ENCODE peak calls at places on chromosome X, in ten cellular contexts. J is fibroblast of mammary gland; O is AG10803; V is EL; Q is GM23248; H is K562; D is KBM-7; A is stimulated activated CD4-positive, alpha-beta T cell treated with anti-CD3 and anti-CD28 coated beads, Interleukin-15, amount 100 ng/mL, for 1 hour; C is SJSA1; L is HuH-7. X is an unnamed sample.

GRCh38 chrX:66504481-66504880 is 134.4 kb downstream of the EDA2R start:
- DNase-seq in J (no peak), O (no peak), V (no peak), Q (no peak), H (no peak), D (no peak), A (no peak), C (no peak), L (no peak), X (no peak)

GRCh38 chrX:45714864-45715263 is 514.2 kb upstream of the DIPK2B start:
- DNase-seq in J (peak; percentile 77), O (peak; percentile 71), V (peak; percentile 79), Q (peak; percentile 79), H (no peak), D (peak; percentile 57), A (no peak), C (no peak), L (no peak), X (no peak)

GRCh38 chrX:69718102-69718501 is 102.2 kb downstream of the EDA start:
- DNase-seq in J (no peak), O (no peak), V (no peak), Q (no peak), H (no peak), D (no peak), A (no peak), C (no peak), L (no peak), X (no peak)

GRCh38 chrX:123803331-123803983 is 56.4 kb upstream of the XIAP start:
- DNase-seq in J (peak; percentile 83), O (peak; percentile 69), V (peak; percentile 59), Q (peak; percentile 78), H (peak; percentile 75), D (peak; percentile 90), A (no peak), C (peak; percentile 52), L (peak; percentile 31), X (peak; percentile 81)

GRCh38 chrX:42948723-42949122 is 170.8 kb upstream of the PPP1R2C start:
- DNase-seq in J (no peak), O (no peak), V (no peak), Q (no peak), H (no peak), D (no peak), A (no peak), C (no peak), L (no peak), X (no peak)

GRCh38 chrX:11965436-11965835 is 172.8 kb upstream of the FRMPD4 start:
- DNase-seq in J (no peak), O (no peak), V (no peak), Q (no peak), H (no peak), D (no peak), A (no peak), C (no peak), L (no peak), X (no peak)

GRCh38 chrX:154375156-154375504 is 696 bp upstream of the FLNA start:
- DNase-seq in J (no peak), O (no peak), V (no peak), Q (no peak), H (no peak), D (no peak), A (no peak), C (no peak), L (no peak), X (no peak)

GRCh38 chrX:78548012-78548411 is 111.1 kb downstream of the RTL3 start:
- DNase-seq in J (peak; percentile 85), O (no peak), V (peak; percentile 41), Q (peak; percentile 71), H (no peak), D (no peak), A (no peak), C (peak; percentile 18), L (no peak), X (no peak)

GRCh38 chrX:13101439-13102139 is 57.2 kb upstream of the FAM9C start:
- DNase-seq in J (peak; percentile 96), O (peak; percentile 85), V (peak; percentile 81), Q (peak; percentile 90), H (peak; percentile 59), D (peak; percentile 84), A (no peak), C (peak; percentile 68), L (no peak), X (peak; percentile 10)

GRCh38 chrX:134747006-134747405 is 88.7 kb upstream of the PLAC1 start:
- DNase-seq in J (no peak), O (no peak), V (no peak), Q (no peak), H (no peak), D (no peak), A (no peak), C (no peak), L (no peak), X (no peak)

GRCh38 chrX:43741843-43742573 is 85.9 kb downstream of the MAOA start:
- DNase-seq in J (peak; percentile 82), O (peak; percentile 10), V (peak; percentile 8), Q (peak; percentile 50), H (no peak), D (peak; percentile 35), A (no peak), C (no peak), L (no peak), X (no peak)

GRCh38 chrX:44675364-44676024 is 132.8 kb upstream of the FUNDC1 start:
- DNase-seq in J (peak; percentile 97), O (peak; percentile 91), V (peak; percentile 85), Q (peak; percentile 91), H (peak; percentile 9), D (peak; percentile 64), A (no peak), C (peak; percentile 0), L (no peak), X (peak; percentile 43)

GRCh38 chrX:93695981-93696380 is 22.0 kb downstream of the FAM133A start:
- DNase-seq in J (no peak), O (peak; percentile 0), V (no peak), Q (no peak), H (no peak), D (no peak), A (no peak), C (no peak), L (no peak), X (no peak)

GRCh38 chrX:70479970-70480659 is 35.5 kb downstream of the DLG3 start:
- DNase-seq in J (peak; percentile 41), O (no peak), V (peak; percentile 4), Q (no peak), H (no peak), D (no peak), A (no peak), C (no peak), L (no peak), X (no peak)

GRCh38 chrX:29617276-29617675 is 598.1 kb upstream of the MAGEB2 start:
- DNase-seq in J (peak; percentile 73), O (peak; percentile 11), V (peak; percentile 2), Q (peak; percentile 58), H (no peak), D (no peak), A (no peak), C (peak; percentile 1), L (no peak), X (no peak)

GRCh38 chrX:9940397-9940796 is 26.8 kb upstream of the CLDN34 start:
- DNase-seq in J (peak; percentile 34), O (peak; percentile 45), V (peak; percentile 40), Q (peak; percentile 66), H (no peak), D (no peak), A (no peak), C (no peak), L (no peak), X (no peak)

GRCh38 chrX:149022485-149022884 is 482.6 kb downstream of the IDS start:
- DNase-seq in J (no peak), O (no peak), V (no peak), Q (no peak), H (no peak), D (no peak), A (no peak), C (no peak), L (no peak), X (no peak)

GRCh38 chrX:7690842-7691241 is 152.1 kb upstream of the VCX start:
- DNase-seq in J (no peak), O (no peak), V (no peak), Q (no peak), H (no peak), D (no peak), A (no peak), C (no peak), L (no peak), X (no peak)

GRCh38 chrX:49877397-49878101 is 1.7 kb upstream of the USP27X start:
- DNase-seq in J (no peak), O (no peak), V (no peak), Q (no peak), H (no peak), D (no peak), A (no peak), C (no peak), L (peak; percentile 32), X (no peak)

GRCh38 chrX:118523920-118524319 is 28.3 kb downstream of the DOCK11 start:
- DNase-seq in J (no peak), O (no peak), V (no peak), Q (peak; percentile 15), H (no peak), D (no peak), A (no peak), C (no peak), L (no peak), X (peak; percentile 54)

GRCh38 chrX:93673869-93674271 is at the start of gene FAM133A:
- DNase-seq in J (peak; percentile 61), O (peak; percentile 46), V (no peak), Q (peak; percentile 76), H (no peak), D (no peak), A (no peak), C (peak; percentile 26), L (no peak), X (no peak)

GRCh38 chrX:27890611-27891010 is 82.8 kb downstream of the MAGEB10 start:
- DNase-seq in J (peak; percentile 49), O (peak; percentile 27), V (peak; percentile 2), Q (peak; percentile 22), H (no peak), D (no peak), A (no peak), C (no peak), L (no peak), X (no peak)

GRCh38 chrX:66162331-66162822 is 1.7 kb upstream of the HEPH start:
- DNase-seq in J (no peak), O (no peak), V (no peak), Q (peak; percentile 10), H (peak; percentile 21), D (peak; percentile 91), A (no peak), C (no peak), L (peak; percentile 8), X (peak; percentile 44)

GRCh38 chrX:40845331-40845911 is 110.1 kb upstream of the MED14 start:
- DNase-seq in J (peak; percentile 91), O (peak; percentile 95), V (peak; percentile 89), Q (peak; percentile 94), H (no peak), D (no peak), A (no peak), C (peak; percentile 88), L (no peak), X (no peak)

GRCh38 chrX:153598541-153599191 is at the start of gene CCNQ:
- DNase-seq in J (peak; percentile 14), O (peak; percentile 22), V (peak; percentile 33), Q (peak; percentile 66), H (peak; percentile 29), D (peak; percentile 56), A (peak; percentile 6), C (peak; percentile 59), L (no peak), X (peak; percentile 53)